ENCODE peak calls at places on chromosomes 6 and 20, in six cellular contexts. I is glutamatergic neuron, T is heart left ventricle, B is dorsolateral prefrontal cortex, L is HL-60, V is astrocyte of the spinal cord. Q is an unnamed sample.

GRCh38 chr6:128358111-128358780 is 162.2 kb downstream of the PTPRK start:
- DNase-seq in I (no peak), T (no peak), B (no peak), L (no peak), V (peak; percentile 42), Q (no peak)

GRCh38 chr6:38651121-38651784 is 11.5 kb upstream of the BTBD9 start:
- DNase-seq in I (no peak), T (no peak), B (no peak), L (no peak), V (no peak), Q (no peak)

GRCh38 chr20:22623211-22623610 is 38.8 kb upstream of the FOXA2 start:
- DNase-seq in I (no peak), T (no peak), B (no peak), L (no peak), V (no peak), Q (no peak)

GRCh38 chr6:116439572-116439971 is 21.6 kb upstream of the CALHM6 start:
- DNase-seq in I (no peak), T (no peak), B (no peak), L (no peak), V (peak; percentile 49), Q (no peak)

GRCh38 chr20:57071283-57071701 is 195.1 kb downstream of the BMP7 start:
- DNase-seq in I (peak; percentile 56), T (no peak), B (no peak), L (no peak), V (no peak), Q (no peak)

GRCh38 chr20:20207291-20207690 is 155.0 kb downstream of the CFAP61 start:
- DNase-seq in I (peak; percentile 73), T (no peak), B (no peak), L (no peak), V (no peak), Q (no peak)

GRCh38 chr6:53109612-53110011 is 39.0 kb downstream of the GCM1 start:
- DNase-seq in I (no peak), T (no peak), B (no peak), L (no peak), V (no peak), Q (no peak)

GRCh38 chr6:97203343-97203742 is 79.7 kb downstream of the MMS22L start:
- DNase-seq in I (no peak), T (no peak), B (no peak), L (no peak), V (no peak), Q (peak; percentile 37)

GRCh38 chr6:49551126-49551865 is 828 bp downstream of the C6orf141 start:
- DNase-seq in I (peak; percentile 35), T (no peak), B (no peak), L (no peak), V (peak; percentile 33), Q (no peak)

GRCh38 chr6:83051386-83052172 is 14.1 kb downstream of the UBE3D start:
- DNase-seq in I (no peak), T (no peak), B (no peak), L (no peak), V (no peak), Q (no peak)

GRCh38 chr6:131281471-131282270 is 146.4 kb downstream of the AKAP7 start:
- DNase-seq in I (no peak), T (no peak), B (peak; percentile 45), L (peak; percentile 26), V (peak; percentile 34), Q (no peak)

GRCh38 chr6:17305219-17306001 is 24.2 kb downstream of the RBM24 start:
- DNase-seq in I (no peak), T (no peak), B (no peak), L (no peak), V (peak; percentile 66), Q (peak; percentile 37)

GRCh38 chr20:38991814-38992593 is 29.9 kb downstream of the DHX35 start:
- DNase-seq in I (no peak), T (no peak), B (no peak), L (no peak), V (no peak), Q (no peak)

GRCh38 chr20:38995536-38996044 is 33.4 kb downstream of the DHX35 start:
- DNase-seq in I (no peak), T (no peak), B (no peak), L (no peak), V (no peak), Q (no peak)

GRCh38 chr20:38999965-39000910 is 38.1 kb downstream of the DHX35 start:
- DNase-seq in I (no peak), T (no peak), B (no peak), L (no peak), V (no peak), Q (no peak)

GRCh38 chr20:38999217-38999616 is 37.1 kb downstream of the DHX35 start:
- DNase-seq in I (no peak), T (no peak), B (no peak), L (no peak), V (no peak), Q (no peak)

DNA sequence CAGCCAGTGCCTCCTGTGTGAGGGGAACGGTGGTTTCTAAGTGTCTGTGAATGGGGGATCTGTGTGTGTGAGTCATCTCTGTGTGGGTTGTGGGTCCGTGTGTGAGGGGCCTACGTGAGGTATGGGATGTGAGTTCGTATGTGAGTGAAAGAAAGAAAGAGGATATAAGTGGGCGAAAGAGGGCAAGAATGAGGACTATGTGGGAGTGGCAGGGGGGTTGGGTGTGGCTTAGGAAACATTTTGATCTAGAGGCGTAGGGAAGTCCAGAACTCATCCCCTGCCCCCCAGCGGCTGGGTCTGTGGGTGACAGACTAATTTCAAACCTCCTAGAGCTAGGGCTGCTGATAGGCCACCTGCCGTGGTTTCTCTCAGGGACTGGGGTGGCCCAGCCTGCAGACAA is 35.5 kb downstream of the DHX35 start:
- DNase-seq in I (no peak), T (no peak), B (no peak), L (no peak), V (no peak), Q (no peak)
- TF ChIP-seq CTCF in I (no peak), T (no peak), B (no peak), L (no peak), V (no peak), Q (no peak)

GRCh38 chr6:159852877-159853276 is 37.9 kb upstream of the MAS1 start:
- DNase-seq in I (no peak), T (no peak), B (no peak), L (peak; percentile 55), V (no peak), Q (no peak)
- TF ChIP-seq CTCF in I (no peak), T (no peak), B (no peak), L (peak; percentile 19), V (no peak), Q (peak; percentile 65)

DNA sequence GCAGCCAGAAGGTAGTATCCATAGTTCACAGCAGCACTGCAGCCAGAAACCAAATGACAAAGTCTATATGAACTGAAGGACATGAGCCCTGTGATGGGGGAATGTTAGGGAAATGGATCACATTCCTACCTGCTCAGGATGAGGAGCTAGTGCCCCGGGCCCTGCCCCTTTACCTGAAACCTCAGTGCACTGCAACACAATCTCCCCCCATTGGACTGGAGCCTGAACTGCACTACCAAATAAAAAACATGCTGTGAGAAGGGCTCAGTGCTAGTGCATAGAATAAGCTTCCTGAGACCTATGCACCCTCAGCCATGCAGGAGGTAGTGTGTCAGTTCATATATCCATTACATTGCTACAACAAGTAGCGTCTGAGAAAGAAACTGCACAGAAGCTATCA is 477.8 kb downstream of the HACE1 start:
- DNase-seq in I (no peak), T (no peak), B (no peak), L (no peak), V (no peak), Q (no peak)
- TF ChIP-seq CTCF in I (no peak), T (no peak), B (no peak), L (no peak), V (no peak), Q (no peak)

GRCh38 chr20:16596991-16597390 is 23.7 kb upstream of the KIF16B start:
- DNase-seq in I (no peak), T (no peak), B (no peak), L (no peak), V (no peak), Q (no peak)
- TF ChIP-seq CTCF in I (no peak), T (no peak), B (no peak), L (no peak), V (no peak), Q (no peak)

GRCh38 chr20:10063482-10063881 is 28.7 kb downstream of the ANKEF1 start:
- DNase-seq in I (no peak), T (no peak), B (no peak), L (no peak), V (no peak), Q (no peak)

GRCh38 chr20:10061641-10062040 is 26.9 kb downstream of the ANKEF1 start:
- DNase-seq in I (peak; percentile 54), T (no peak), B (no peak), L (no peak), V (no peak), Q (no peak)

GRCh38 chr20:10059006-10059405 is 24.2 kb downstream of the ANKEF1 start:
- DNase-seq in I (no peak), T (no peak), B (no peak), L (no peak), V (no peak), Q (no peak)

GRCh38 chr20:10064611-10065010 is 29.8 kb downstream of the ANKEF1 start:
- DNase-seq in I (no peak), T (no peak), B (no peak), L (no peak), V (peak; percentile 4), Q (no peak)

GRCh38 chr20:10060223-10060622 is 25.4 kb downstream of the ANKEF1 start:
- DNase-seq in I (peak; percentile 41), T (no peak), B (no peak), L (no peak), V (peak; percentile 7), Q (no peak)
- TF ChIP-seq CTCF in I (no peak), T (no peak), B (no peak), L (no peak), V (no peak), Q (no peak)

GRCh38 chr20:58824843-58825242 is 25.9 kb downstream of the GNAS-AS1 start:
- DNase-seq in I (no peak), T (no peak), B (no peak), L (no peak), V (no peak), Q (no peak)
- TF ChIP-seq CTCF in I (no peak), T (no peak), B (no peak), L (no peak), V (no peak), Q (no peak)

DNA sequence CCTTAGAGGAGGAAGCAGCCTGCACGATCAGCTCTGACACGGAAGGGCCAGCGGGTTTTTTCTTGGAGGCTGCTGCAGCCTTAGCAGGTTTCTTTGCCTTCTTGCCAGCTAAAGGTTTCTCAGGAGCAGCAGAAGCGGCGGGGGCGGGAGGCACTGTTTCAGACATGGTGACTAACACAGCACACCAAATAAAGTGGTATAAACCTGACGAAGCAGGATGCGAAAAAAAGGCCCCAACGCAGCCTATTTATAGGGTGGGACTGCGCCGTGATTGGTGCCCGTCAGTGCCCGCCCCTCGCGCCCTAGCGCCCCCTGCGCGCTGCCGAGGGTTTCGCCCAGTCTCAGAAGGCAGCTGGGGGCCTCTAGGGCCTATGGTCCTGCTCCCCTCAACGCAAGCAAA is 55.0 kb downstream of the TRIM38 start:
- DNase-seq in I (no peak), T (peak; percentile 76), B (peak; percentile 73), L (no peak), V (peak; percentile 93), Q (no peak)
- TF ChIP-seq CTCF in I (no peak), T (no peak), B (peak; percentile 17), L (no peak), V (peak; percentile 65), Q (no peak)